ENCODE peak calls at places on chromosomes 6 and 20, in five cellular contexts. W, X, L, U and Z are unnamed samples.

GRCh38 chr6:6620752-6621151 is 32.2 kb downstream of the LY86 start:
- DNase-seq in W (no peak), X (no peak), L (no peak), U (no peak), Z (no peak)

GRCh38 chr6:143685653-143686052 is 7.9 kb downstream of the PHACTR2 start:
- DNase-seq in W (no peak), X (no peak), L (no peak), U (no peak), Z (no peak)

GRCh38 chr6:113570176-113570575 is 287.0 kb upstream of the MARCKS start:
- DNase-seq in W (no peak), X (peak), L (no peak), U (no peak), Z (no peak)

GRCh38 chr6:101832371-101832770 is 438.9 kb downstream of the GRIK2 start:
- DNase-seq in W (no peak), X (no peak), L (no peak), U (peak), Z (no peak)

GRCh38 chr6:2381872-2382661 is 136.7 kb upstream of the GMDS start:
- DNase-seq in W (no peak), X (no peak), L (no peak), U (no peak), Z (no peak)

GRCh38 chr20:25360631-25361286 is 29.9 kb downstream of the ABHD12 start:
- DNase-seq in W (no peak), X (peak), L (no peak), U (no peak), Z (peak)

GRCh38 chr6:107418118-107418517 is 41.2 kb downstream of the PDSS2 start:
- DNase-seq in W (peak), X (peak), L (no peak), U (no peak), Z (no peak)

GRCh38 chr6:140105857-140106256 is 731.4 kb upstream of the CITED2 start:
- DNase-seq in W (peak), X (peak), L (no peak), U (no peak), Z (no peak)

GRCh38 chr6:169702640-169703246 is 817 bp downstream of the C6orf120 start:
- DNase-seq in W (peak), X (peak), L (peak), U (no peak), Z (no peak)

GRCh38 chr6:128135325-128135724 is 234.5 kb upstream of the THEMIS start:
- DNase-seq in W (no peak), X (no peak), L (no peak), U (no peak), Z (no peak)

GRCh38 chr20:52192296-52193007 is 873 bp upstream of the ZFP64 start:
- DNase-seq in W (peak), X (peak), L (no peak), U (no peak), Z (no peak)

GRCh38 chr20:14775778-14776177 is 438.4 kb upstream of the FLRT3 start:
- DNase-seq in W (no peak), X (peak), L (peak), U (peak), Z (peak)

GRCh38 chr20:62165762-62166399 is 16.9 kb upstream of the MTG2 start:
- DNase-seq in W (no peak), X (no peak), L (no peak), U (peak), Z (no peak)

GRCh38 chr20:408843-409696 is 971 bp downstream of the RBCK1 start:
- DNase-seq in W (peak), X (no peak), L (no peak), U (no peak), Z (no peak)

GRCh38 chr20:40933758-40934157 is 94.9 kb upstream of the TOP1 start:
- DNase-seq in W (no peak), X (no peak), L (no peak), U (no peak), Z (no peak)

GRCh38 chr6:97177905-97178304 is 105.1 kb downstream of the MMS22L start:
- DNase-seq in W (no peak), X (no peak), L (no peak), U (no peak), Z (no peak)

GRCh38 chr20:36270744-36271638 is 34.7 kb downstream of the AAR2 start:
- DNase-seq in W (no peak), X (no peak), L (no peak), U (peak), Z (no peak)

GRCh38 chr6:157668034-157668401 is 155.0 kb upstream of the SNX9 start:
- DNase-seq in W (no peak), X (no peak), L (no peak), U (no peak), Z (no peak)

GRCh38 chr6:4931530-4932505 is 72.0 kb downstream of the RPP40 start:
- DNase-seq in W (peak), X (peak), L (peak), U (no peak), Z (no peak)

GRCh38 chr6:158799051-158799792 is 19.9 kb downstream of the EZR start:
- DNase-seq in W (no peak), X (peak), L (no peak), U (no peak), Z (no peak)

GRCh38 chr6:24537082-24537699 is 42.4 kb downstream of the ALDH5A1 start:
- DNase-seq in W (no peak), X (no peak), L (no peak), U (no peak), Z (no peak)

GRCh38 chr6:5378331-5378730 is 117.0 kb downstream of the FARS2 start:
- DNase-seq in W (peak), X (no peak), L (no peak), U (no peak), Z (no peak)

GRCh38 chr6:112366695-112367546 is 19.8 kb downstream of the RFPL4B start:
- DNase-seq in W (no peak), X (no peak), L (no peak), U (no peak), Z (no peak)

GRCh38 chr6:21593412-21593926 is at the start of gene SOX4:
- DNase-seq in W (peak), X (peak), L (peak), U (peak), Z (peak)

GRCh38 chr6:65448806-65449397 is 258.1 kb downstream of the EYS start:
- DNase-seq in W (no peak), X (no peak), L (no peak), U (no peak), Z (no peak)

GRCh38 chr20:44033344-44033743 is 118.7 kb downstream of the TOX2 start:
- DNase-seq in W (no peak), X (peak), L (no peak), U (no peak), Z (no peak)

GRCh38 chr6:161444464-161444863 is 170.6 kb upstream of the AGPAT4 start:
- DNase-seq in W (peak), X (peak), L (no peak), U (peak), Z (no peak)

GRCh38 chr6:161341638-161342037 is 67.8 kb upstream of the AGPAT4 start:
- DNase-seq in W (no peak), X (no peak), L (no peak), U (no peak), Z (no peak)

GRCh38 chr6:36793296-36793912 is 45.8 kb downstream of the CPNE5 start:
- DNase-seq in W (peak), X (no peak), L (no peak), U (no peak), Z (no peak)

GRCh38 chr6:142735182-142735581 is 209.8 kb downstream of the HIVEP2 start:
- DNase-seq in W (no peak), X (peak), L (peak), U (no peak), Z (no peak)

GRCh38 chr6:126698732-126699240 is 358.9 kb downstream of the CENPW start:
- DNase-seq in W (no peak), X (no peak), L (no peak), U (no peak), Z (no peak)

GRCh38 chr6:95785785-95786184 is 208.4 kb downstream of the MANEA start:
- DNase-seq in W (no peak), X (no peak), L (no peak), U (no peak), Z (no peak)

GRCh38 chr6:4103929-4104328 is 25.0 kb upstream of the FAM217A start:
- DNase-seq in W (no peak), X (no peak), L (peak), U (no peak), Z (no peak)

GRCh38 chr6:34358389-34358906 is 34.0 kb downstream of the NUDT3 start:
- DNase-seq in W (no peak), X (peak), L (no peak), U (peak), Z (peak)

GRCh38 chr6:34027445-34027936 is 118.4 kb downstream of the GRM4 start:
- DNase-seq in W (peak), X (peak), L (no peak), U (peak), Z (no peak)

GRCh38 chr6:122788663-122789062 is 395 bp upstream of the SMPDL3A start:
- DNase-seq in W (peak), X (no peak), L (no peak), U (no peak), Z (no peak)

DNA sequence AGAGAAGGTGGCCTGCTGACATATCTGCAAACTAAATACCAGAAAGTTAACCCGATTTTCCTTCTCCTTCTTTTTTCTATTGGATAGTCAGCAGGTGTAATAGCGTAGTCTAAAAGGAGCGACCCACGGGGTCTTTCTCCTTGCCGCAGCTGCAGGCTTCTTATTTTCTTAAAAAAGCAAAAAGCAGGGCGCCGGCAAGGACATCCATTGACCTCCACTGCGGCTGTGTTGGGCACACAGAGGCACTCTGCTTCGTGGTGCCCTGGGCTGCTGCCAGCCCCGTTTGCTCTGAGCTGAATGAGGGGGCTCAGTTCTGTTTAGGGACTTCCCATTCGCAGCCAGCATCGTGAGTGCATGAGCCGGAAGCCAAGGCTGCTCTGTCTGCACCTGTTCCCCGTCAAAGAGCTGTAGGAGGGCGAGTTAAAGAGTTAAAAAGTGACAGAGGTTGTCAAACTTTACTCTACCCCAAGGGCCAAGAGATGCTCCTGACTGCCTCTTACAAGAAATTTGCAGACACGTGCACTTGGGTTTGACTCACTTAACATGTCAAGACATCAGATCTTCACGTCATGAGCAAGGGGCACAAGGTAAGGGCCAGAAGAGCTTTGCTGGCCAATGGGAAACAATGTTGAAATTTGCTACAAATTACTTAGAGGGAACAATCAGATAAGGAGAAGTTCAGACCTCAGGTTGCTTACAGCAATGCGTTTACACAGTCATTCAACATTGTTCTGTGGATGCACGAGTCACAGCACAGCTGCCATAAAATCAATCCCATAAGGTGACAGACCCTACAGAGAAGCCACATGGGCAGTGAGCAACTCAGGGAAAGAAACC is 1.9 kb upstream of the SLC22A2 start:
- DNase-seq in W (no peak), X (no peak), L (no peak), U (no peak), Z (no peak)
- TF ChIP-seq CTCF in W (no peak), X (no peak), L (no peak), U (no peak), Z (no peak)

DNA sequence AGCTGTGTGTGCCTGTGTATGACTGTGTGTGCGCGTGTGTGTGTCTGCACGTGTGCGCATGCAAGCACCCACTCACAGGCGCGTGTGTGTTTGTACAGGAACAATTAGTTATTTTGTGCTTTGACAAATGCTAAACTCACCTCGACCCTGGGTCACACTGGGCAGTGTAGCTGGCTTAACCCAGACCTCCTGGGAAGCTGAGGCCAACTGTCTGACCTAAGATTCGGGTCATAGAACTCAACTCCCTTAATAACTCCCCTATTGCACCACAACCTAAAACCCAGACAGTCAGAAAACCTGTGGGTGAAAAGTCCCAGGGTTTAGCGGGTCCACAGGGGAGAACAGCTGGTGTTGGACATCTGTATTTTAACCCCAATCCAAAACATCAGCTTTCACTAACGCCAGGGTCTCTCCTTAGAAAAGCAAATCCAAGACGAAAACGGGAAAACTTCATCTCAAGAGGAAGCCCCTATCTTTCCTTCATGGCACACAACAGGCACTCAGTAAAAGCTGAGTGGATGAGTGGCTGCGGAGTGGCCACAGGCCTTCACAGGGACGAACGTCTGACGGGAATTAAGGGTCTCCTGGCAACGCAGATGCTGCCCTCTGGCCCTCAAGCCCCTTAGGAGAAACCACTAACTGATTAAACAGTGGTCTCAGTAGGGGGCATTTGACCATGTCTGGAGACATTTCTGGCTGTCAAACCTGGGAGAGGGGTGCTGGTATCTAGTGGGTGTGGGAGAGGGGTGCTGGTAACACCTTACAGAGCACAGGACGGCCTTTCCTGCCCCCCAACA is 4.5 kb downstream of the PMEPA1 start:
- DNase-seq in W (peak), X (no peak), L (no peak), U (no peak), Z (no peak)
- H3K4me3 ChIP-seq in W (no peak), X (no peak), L (peak), U (no peak), Z (no peak)

DNA sequence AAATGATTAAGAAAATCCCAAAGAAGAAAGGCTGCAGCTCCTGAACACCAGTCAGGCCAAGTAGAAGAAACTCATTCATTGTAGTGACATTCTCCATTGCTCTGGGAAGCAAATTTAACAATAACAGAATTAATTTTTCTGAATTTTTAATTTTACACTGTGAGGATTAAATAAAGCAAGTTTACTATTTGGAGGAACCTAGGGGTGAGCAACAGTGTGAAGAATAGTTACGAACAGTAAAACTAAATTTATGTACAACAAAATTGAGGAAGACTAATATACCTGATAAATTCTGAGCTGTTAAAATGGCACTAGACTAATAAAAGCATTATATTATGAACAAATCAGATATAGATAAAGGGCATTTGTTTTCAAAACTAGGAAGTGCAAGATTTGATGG is at the start of gene OR12D3:
- DNase-seq in W (no peak), X (no peak), L (no peak), U (no peak), Z (no peak)
- TF ChIP-seq CTCF in W (no peak), X (no peak), L (no peak), U (no peak), Z (no peak)

DNA sequence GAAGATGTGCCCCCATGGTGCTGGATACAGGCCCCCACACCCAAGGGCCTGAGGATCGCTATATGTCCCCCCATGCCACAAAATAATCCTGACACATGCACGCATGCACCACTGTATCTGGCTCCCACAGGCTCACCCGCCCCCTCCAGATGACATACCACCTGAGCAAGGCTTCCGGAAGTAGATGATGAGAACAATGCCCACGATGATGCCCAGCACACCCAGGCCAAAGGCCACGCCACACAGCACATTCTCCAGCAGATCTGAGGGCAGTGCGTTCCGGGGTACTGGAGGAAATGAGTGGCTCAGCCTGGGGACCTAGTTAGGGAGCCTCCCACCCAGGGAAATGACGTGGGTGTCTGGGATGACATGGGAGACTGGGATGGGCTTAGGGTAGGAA is 3.8 kb downstream of the HLA-DMA start:
- DNase-seq in W (no peak), X (no peak), L (no peak), U (no peak), Z (no peak)
- H3K4me3 ChIP-seq in W (no peak), X (no peak), L (no peak), U (no peak), Z (no peak)

GRCh38 chr6:100774681-100775080 is 106.4 kb downstream of the ASCC3 start:
- DNase-seq in W (no peak), X (peak), L (no peak), U (no peak), Z (peak)

GRCh38 chr6:100780648-100781047 is 100.5 kb downstream of the ASCC3 start:
- DNase-seq in W (no peak), X (no peak), L (no peak), U (no peak), Z (no peak)

DNA sequence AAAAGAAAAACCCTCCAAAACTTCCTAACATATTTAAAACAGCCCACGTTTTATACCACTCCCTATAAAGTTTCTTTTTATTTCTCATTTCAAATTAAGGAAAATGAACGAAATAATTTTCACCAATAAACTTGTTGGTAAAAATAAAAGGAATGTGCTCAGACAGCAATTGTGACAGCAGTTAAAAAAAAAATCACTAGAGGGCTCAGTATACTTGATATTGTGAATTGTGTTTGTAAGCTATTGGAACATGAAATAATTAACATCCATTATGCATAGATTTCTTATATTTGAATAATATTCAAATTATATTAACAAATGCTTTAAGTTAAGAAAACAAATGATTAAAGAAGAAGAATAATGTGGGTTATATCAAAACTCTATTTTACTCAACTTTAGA is 105.5 kb downstream of the ASCC3 start:
- DNase-seq in W (no peak), X (peak), L (no peak), U (no peak), Z (no peak)
- TF ChIP-seq CTCF in W (peak), X (peak), L (no peak), U (no peak), Z (no peak)

GRCh38 chr20:30912006-30912660 is 345.3 kb upstream of the DEFB115 start:
- DNase-seq in W (peak), X (no peak), L (no peak), U (no peak), Z (no peak)

GRCh38 chr20:30910937-30911725 is 346.3 kb upstream of the DEFB115 start:
- DNase-seq in W (no peak), X (no peak), L (no peak), U (no peak), Z (no peak)
- H3K4me3 ChIP-seq in W (no peak), X (no peak), L (no peak), U (no peak), Z (no peak)

DNA sequence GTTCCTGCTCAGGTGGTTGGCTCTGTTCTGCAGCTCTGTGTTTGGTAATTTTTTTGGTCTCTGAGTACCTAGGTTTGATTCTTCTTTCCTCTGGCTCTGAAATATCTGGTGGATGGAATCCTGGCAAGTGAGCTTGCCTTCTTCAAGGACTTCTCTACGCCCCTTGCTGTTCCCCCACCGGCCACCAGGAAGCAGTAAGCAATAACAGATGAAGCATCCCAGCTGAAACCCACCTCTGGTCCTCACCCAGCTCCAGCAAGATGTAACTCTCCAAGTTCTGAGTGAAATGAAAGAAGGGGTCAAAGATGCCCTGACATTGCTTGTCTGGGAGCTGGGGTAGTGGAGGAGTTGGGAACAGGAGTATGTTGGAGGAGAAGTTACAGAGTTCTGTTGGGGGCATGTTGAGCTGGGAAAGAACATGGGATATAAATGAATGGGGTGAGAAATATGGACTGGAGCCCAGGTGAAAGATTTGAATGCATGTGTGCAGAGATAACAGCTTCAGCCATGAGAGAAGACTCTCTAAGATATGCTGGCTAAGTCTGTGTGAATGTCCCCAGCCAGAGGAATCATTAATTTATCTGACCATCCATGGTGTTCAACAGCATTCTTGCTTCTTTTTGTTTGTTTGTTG is 51.3 kb upstream of the GLP1R start:
- DNase-seq in W (peak), X (peak), L (no peak), U (no peak), Z (no peak)
- TF ChIP-seq CTCF in W (peak), X (peak), L (peak), U (peak), Z (peak)